ENCODE peak calls at places on chromosomes 13 and 19, in six cellular contexts. One of them, this sample, is unnamed.

GRCh38 chr13:97367427-97367826 is 66.5 kb upstream of the RAP2A start:
- DNase-seq in spleen: no peak
- DNase-seq in stimulated activated CD4-positive, alpha-beta T cell treated with anti-CD3 and anti-CD28 coated beads, Interleukin-1b, Interleukin-23, amount 100 ng/mL, for 1 hour: no peak
- DNase-seq in ELF-1: peak; percentile 43
- DNase-seq in left ventricle myocardium superior: no peak
- DNase-seq in endothelial cell: no peak
- DNase-seq in this sample: peak; percentile 12

GRCh38 chr19:17358395-17358794 is 18.7 kb downstream of the PLVAP start:
- DNase-seq in left ventricle myocardium superior: no peak
- DNase-seq in stimulated activated CD4-positive, alpha-beta T cell treated with anti-CD3 and anti-CD28 coated beads, Interleukin-1b, Interleukin-23, amount 100 ng/mL, for 1 hour: no peak
- DNase-seq in endothelial cell: no peak
- DNase-seq in spleen: peak; percentile 78
- DNase-seq in ELF-1: no peak
- DNase-seq in this sample: no peak

GRCh38 chr19:11152318-11153062 is 3.1 kb downstream of the SPC24 start:
- DNase-seq in endothelial cell: no peak
- DNase-seq in spleen: no peak
- DNase-seq in left ventricle myocardium superior: peak; percentile 83
- DNase-seq in stimulated activated CD4-positive, alpha-beta T cell treated with anti-CD3 and anti-CD28 coated beads, Interleukin-1b, Interleukin-23, amount 100 ng/mL, for 1 hour: no peak
- DNase-seq in ELF-1: no peak
- DNase-seq in this sample: no peak

GRCh38 chr19:44692379-44692721 is 6.6 kb upstream of the CEACAM16 start:
- DNase-seq in spleen: no peak
- DNase-seq in left ventricle myocardium superior: no peak
- DNase-seq in stimulated activated CD4-positive, alpha-beta T cell treated with anti-CD3 and anti-CD28 coated beads, Interleukin-1b, Interleukin-23, amount 100 ng/mL, for 1 hour: no peak
- DNase-seq in ELF-1: no peak
- DNase-seq in endothelial cell: no peak
- DNase-seq in this sample: no peak

GRCh38 chr13:28220166-28220565 is 81.8 kb downstream of the PAN3 start:
- DNase-seq in left ventricle myocardium superior: no peak
- DNase-seq in endothelial cell: no peak
- DNase-seq in spleen: no peak
- DNase-seq in ELF-1: no peak
- DNase-seq in stimulated activated CD4-positive, alpha-beta T cell treated with anti-CD3 and anti-CD28 coated beads, Interleukin-1b, Interleukin-23, amount 100 ng/mL, for 1 hour: no peak
- DNase-seq in this sample: no peak

GRCh38 chr19:33373701-33374405 is at the start of gene CEBPG:
- DNase-seq in left ventricle myocardium superior: peak; percentile 78
- DNase-seq in ELF-1: peak; percentile 29
- DNase-seq in stimulated activated CD4-positive, alpha-beta T cell treated with anti-CD3 and anti-CD28 coated beads, Interleukin-1b, Interleukin-23, amount 100 ng/mL, for 1 hour: peak; percentile 14
- DNase-seq in spleen: no peak
- DNase-seq in endothelial cell: peak; percentile 67
- DNase-seq in this sample: peak; percentile 66

GRCh38 chr13:46575321-46575721 is 22.4 kb downstream of the LRCH1 start:
- DNase-seq in endothelial cell: no peak
- DNase-seq in spleen: no peak
- DNase-seq in left ventricle myocardium superior: no peak
- DNase-seq in ELF-1: no peak
- DNase-seq in stimulated activated CD4-positive, alpha-beta T cell treated with anti-CD3 and anti-CD28 coated beads, Interleukin-1b, Interleukin-23, amount 100 ng/mL, for 1 hour: no peak
- DNase-seq in this sample: no peak

GRCh38 chr19:1873524-1874473 is 10.4 kb upstream of the KLF16 start:
- DNase-seq in stimulated activated CD4-positive, alpha-beta T cell treated with anti-CD3 and anti-CD28 coated beads, Interleukin-1b, Interleukin-23, amount 100 ng/mL, for 1 hour: no peak
- DNase-seq in ELF-1: no peak
- DNase-seq in left ventricle myocardium superior: peak; percentile 77
- DNase-seq in spleen: peak; percentile 80
- DNase-seq in endothelial cell: no peak
- DNase-seq in this sample: peak; percentile 50

GRCh38 chr19:39341122-39341719 is 1.0 kb upstream of the SAMD4B start:
- DNase-seq in ELF-1: no peak
- DNase-seq in left ventricle myocardium superior: peak; percentile 38
- DNase-seq in endothelial cell: peak; percentile 31
- DNase-seq in spleen: peak; percentile 85
- DNase-seq in stimulated activated CD4-positive, alpha-beta T cell treated with anti-CD3 and anti-CD28 coated beads, Interleukin-1b, Interleukin-23, amount 100 ng/mL, for 1 hour: no peak
- DNase-seq in this sample: no peak

GRCh38 chr13:46526763-46527162 is 26.2 kb upstream of the LRCH1 start:
- DNase-seq in stimulated activated CD4-positive, alpha-beta T cell treated with anti-CD3 and anti-CD28 coated beads, Interleukin-1b, Interleukin-23, amount 100 ng/mL, for 1 hour: no peak
- DNase-seq in spleen: no peak
- DNase-seq in left ventricle myocardium superior: no peak
- DNase-seq in ELF-1: no peak
- DNase-seq in endothelial cell: no peak
- DNase-seq in this sample: no peak

GRCh38 chr13:99208845-99209527 is 8.3 kb downstream of the UBAC2 start:
- DNase-seq in endothelial cell: no peak
- DNase-seq in ELF-1: peak; percentile 40
- DNase-seq in stimulated activated CD4-positive, alpha-beta T cell treated with anti-CD3 and anti-CD28 coated beads, Interleukin-1b, Interleukin-23, amount 100 ng/mL, for 1 hour: no peak
- DNase-seq in left ventricle myocardium superior: no peak
- DNase-seq in spleen: no peak
- DNase-seq in this sample: no peak

GRCh38 chr19:37763488-37763887 is 15.9 kb downstream of the ZNF573 start:
- DNase-seq in left ventricle myocardium superior: no peak
- DNase-seq in stimulated activated CD4-positive, alpha-beta T cell treated with anti-CD3 and anti-CD28 coated beads, Interleukin-1b, Interleukin-23, amount 100 ng/mL, for 1 hour: no peak
- DNase-seq in ELF-1: no peak
- DNase-seq in endothelial cell: no peak
- DNase-seq in spleen: no peak
- DNase-seq in this sample: no peak

GRCh38 chr19:30406220-30406944 is 34.2 kb downstream of the ZNF536 start:
- DNase-seq in left ventricle myocardium superior: peak; percentile 49
- DNase-seq in stimulated activated CD4-positive, alpha-beta T cell treated with anti-CD3 and anti-CD28 coated beads, Interleukin-1b, Interleukin-23, amount 100 ng/mL, for 1 hour: no peak
- DNase-seq in endothelial cell: peak; percentile 67
- DNase-seq in ELF-1: peak; percentile 43
- DNase-seq in spleen: no peak
- DNase-seq in this sample: peak; percentile 27

GRCh38 chr13:77207943-77208342 is 119.0 kb downstream of the MYCBP2 start:
- DNase-seq in spleen: no peak
- DNase-seq in ELF-1: no peak
- DNase-seq in endothelial cell: no peak
- DNase-seq in stimulated activated CD4-positive, alpha-beta T cell treated with anti-CD3 and anti-CD28 coated beads, Interleukin-1b, Interleukin-23, amount 100 ng/mL, for 1 hour: no peak
- DNase-seq in left ventricle myocardium superior: no peak
- DNase-seq in this sample: no peak

GRCh38 chr13:98327326-98328314 is 150.6 kb upstream of the RNF113B start:
- DNase-seq in ELF-1: peak; percentile 92
- DNase-seq in spleen: no peak
- DNase-seq in left ventricle myocardium superior: no peak
- DNase-seq in endothelial cell: peak; percentile 19
- DNase-seq in stimulated activated CD4-positive, alpha-beta T cell treated with anti-CD3 and anti-CD28 coated beads, Interleukin-1b, Interleukin-23, amount 100 ng/mL, for 1 hour: no peak
- DNase-seq in this sample: peak; percentile 83

This sample was measured in HAP-1.